ENCODE peak calls at places on chromosomes 13 and 19, in eight cellular contexts. One of them, this sample, is unnamed.

GRCh38 chr13:38763446-38764381 is 76.8 kb downstream of the FREM2 start:
- DNase-seq in colonic mucosa: no peak
- DNase-seq in A673: peak; percentile 87
- DNase-seq in bronchial epithelial cell: peak; percentile 53
- DNase-seq in left ventricle myocardium inferior: no peak
- DNase-seq in mucosa of descending colon: no peak
- DNase-seq in heart left ventricle: no peak
- DNase-seq in cardiac fibroblast: peak; percentile 56
- DNase-seq in this sample: no peak

GRCh38 chr13:111115841-111116500 is 861 bp downstream of the ARHGEF7 start:
- DNase-seq in colonic mucosa: no peak
- DNase-seq in A673: peak; percentile 5
- DNase-seq in bronchial epithelial cell: no peak
- DNase-seq in left ventricle myocardium inferior: peak; percentile 69
- DNase-seq in mucosa of descending colon: no peak
- DNase-seq in heart left ventricle: peak; percentile 73
- DNase-seq in cardiac fibroblast: peak; percentile 77
- DNase-seq in this sample: no peak

GRCh38 chr13:30170569-30170968 is 136.8 kb downstream of the KATNAL1 start:
- DNase-seq in colonic mucosa: no peak
- DNase-seq in A673: no peak
- DNase-seq in bronchial epithelial cell: no peak
- DNase-seq in left ventricle myocardium inferior: no peak
- DNase-seq in mucosa of descending colon: no peak
- DNase-seq in heart left ventricle: no peak
- DNase-seq in cardiac fibroblast: no peak
- DNase-seq in this sample: no peak

GRCh38 chr13:94925263-94925662 is 212.9 kb upstream of the SOX21 start:
- DNase-seq in colonic mucosa: no peak
- DNase-seq in A673: no peak
- DNase-seq in bronchial epithelial cell: no peak
- DNase-seq in left ventricle myocardium inferior: no peak
- DNase-seq in mucosa of descending colon: no peak
- DNase-seq in heart left ventricle: no peak
- DNase-seq in cardiac fibroblast: no peak
- DNase-seq in this sample: no peak

GRCh38 chr13:24306632-24307031 is 2.7 kb upstream of the C1QTNF9 start:
- DNase-seq in colonic mucosa: no peak
- DNase-seq in A673: no peak
- DNase-seq in bronchial epithelial cell: peak; percentile 17
- DNase-seq in left ventricle myocardium inferior: no peak
- DNase-seq in mucosa of descending colon: no peak
- DNase-seq in heart left ventricle: no peak
- DNase-seq in cardiac fibroblast: peak; percentile 35
- DNase-seq in this sample: no peak

GRCh38 chr19:4369888-4370260 is 26.5 kb downstream of the MPND start:
- DNase-seq in colonic mucosa: peak; percentile 68
- DNase-seq in A673: peak; percentile 48
- DNase-seq in bronchial epithelial cell: peak; percentile 59
- DNase-seq in left ventricle myocardium inferior: no peak
- DNase-seq in mucosa of descending colon: peak; percentile 84
- DNase-seq in heart left ventricle: peak; percentile 83
- DNase-seq in cardiac fibroblast: no peak
- DNase-seq in this sample: no peak

GRCh38 chr19:47765522-47766358 is 12.8 kb upstream of the SELENOW start:
- DNase-seq in colonic mucosa: peak; percentile 68
- DNase-seq in A673: peak; percentile 71
- DNase-seq in bronchial epithelial cell: peak; percentile 44
- DNase-seq in left ventricle myocardium inferior: peak; percentile 75
- DNase-seq in mucosa of descending colon: no peak
- DNase-seq in heart left ventricle: peak; percentile 87
- DNase-seq in cardiac fibroblast: peak; percentile 65
- DNase-seq in this sample: no peak

GRCh38 chr19:2701361-2702169 is 929 bp downstream of the GNG7 start:
- DNase-seq in colonic mucosa: no peak
- DNase-seq in A673: no peak
- DNase-seq in bronchial epithelial cell: no peak
- DNase-seq in left ventricle myocardium inferior: no peak
- DNase-seq in mucosa of descending colon: no peak
- DNase-seq in heart left ventricle: no peak
- DNase-seq in cardiac fibroblast: no peak
- DNase-seq in this sample: no peak

GRCh38 chr19:38015216-38015615 is 108.2 kb downstream of the SIPA1L3 start:
- DNase-seq in colonic mucosa: no peak
- DNase-seq in A673: no peak
- DNase-seq in bronchial epithelial cell: peak; percentile 87
- DNase-seq in left ventricle myocardium inferior: no peak
- DNase-seq in mucosa of descending colon: no peak
- DNase-seq in heart left ventricle: no peak
- DNase-seq in cardiac fibroblast: no peak
- DNase-seq in this sample: no peak

DNA sequence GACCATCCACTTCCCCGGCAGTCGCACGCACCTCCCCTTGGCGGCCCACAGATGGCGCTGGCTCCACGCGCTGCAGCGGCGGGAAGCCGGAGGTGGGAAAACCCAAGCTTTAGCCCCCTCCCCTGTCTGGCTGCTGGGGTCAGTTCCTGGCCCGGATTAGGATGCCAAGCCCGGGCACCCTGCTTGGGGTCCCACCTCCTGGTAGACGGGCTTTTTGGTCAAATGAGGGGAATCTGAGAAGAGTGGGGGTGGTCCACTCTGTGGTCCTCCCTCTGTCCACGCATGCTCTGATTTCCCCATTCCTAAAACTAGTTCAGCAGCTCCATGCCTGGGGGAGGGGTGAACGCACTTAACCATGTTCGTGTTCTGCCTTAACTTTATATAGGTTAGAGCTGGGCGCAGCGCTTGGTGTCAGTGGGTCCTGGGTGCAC is 8.1 kb upstream of the ADGRE2 start:
- DNase-seq in colonic mucosa: no peak
- DNase-seq in A673: peak; percentile 63
- DNase-seq in bronchial epithelial cell: no peak
- DNase-seq in left ventricle myocardium inferior: no peak
- DNase-seq in mucosa of descending colon: no peak
- DNase-seq in heart left ventricle: peak; percentile 71
- DNase-seq in cardiac fibroblast: no peak
- DNase-seq in this sample: peak; percentile 65
- TF ChIP-seq CTCF in colonic mucosa: peak; percentile 54
- TF ChIP-seq CTCF in A673: peak; percentile 95
- TF ChIP-seq CTCF in bronchial epithelial cell: peak; percentile 46
- TF ChIP-seq CTCF in left ventricle myocardium inferior: peak; percentile 62
- TF ChIP-seq CTCF in mucosa of descending colon: no peak
- TF ChIP-seq CTCF in heart left ventricle: peak; percentile 66
- TF ChIP-seq CTCF in cardiac fibroblast: peak; percentile 71
- TF ChIP-seq CTCF in this sample: peak; percentile 81

DNA sequence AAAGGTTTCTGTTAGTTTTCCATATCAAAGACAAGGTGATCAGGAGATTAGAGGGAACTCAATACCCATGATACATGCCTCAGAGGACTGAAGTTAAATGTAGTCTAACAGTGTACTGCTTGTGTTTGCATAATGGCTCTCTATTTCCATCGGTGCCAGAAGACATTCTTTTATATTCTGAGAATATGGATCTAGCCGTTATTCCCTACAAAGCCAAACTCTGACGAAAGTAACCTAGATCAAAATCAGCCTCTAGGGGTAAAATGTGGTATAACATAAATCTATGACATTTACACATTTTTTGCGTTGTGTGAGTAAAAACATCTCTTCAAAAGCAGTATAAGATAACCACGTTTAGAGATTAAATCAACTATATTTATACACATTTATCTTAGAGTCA is 2232.7 kb downstream of the PCDH9 start:
- DNase-seq in colonic mucosa: no peak
- DNase-seq in A673: no peak
- DNase-seq in bronchial epithelial cell: no peak
- DNase-seq in left ventricle myocardium inferior: no peak
- DNase-seq in mucosa of descending colon: no peak
- DNase-seq in heart left ventricle: no peak
- DNase-seq in cardiac fibroblast: no peak
- DNase-seq in this sample: no peak
- TF ChIP-seq CTCF in colonic mucosa: no peak
- TF ChIP-seq CTCF in A673: peak; percentile 17
- TF ChIP-seq CTCF in bronchial epithelial cell: no peak
- TF ChIP-seq CTCF in left ventricle myocardium inferior: no peak
- TF ChIP-seq CTCF in mucosa of descending colon: no peak
- TF ChIP-seq CTCF in heart left ventricle: no peak
- TF ChIP-seq CTCF in cardiac fibroblast: no peak
- TF ChIP-seq CTCF in this sample: peak; percentile 47

GRCh38 chr13:79671420-79671819 is 190.5 kb downstream of the NDFIP2 start:
- DNase-seq in colonic mucosa: no peak
- DNase-seq in A673: no peak
- DNase-seq in bronchial epithelial cell: no peak
- DNase-seq in left ventricle myocardium inferior: no peak
- DNase-seq in mucosa of descending colon: no peak
- DNase-seq in heart left ventricle: no peak
- DNase-seq in cardiac fibroblast: no peak
- DNase-seq in this sample: no peak

GRCh38 chr13:79667771-79668170 is 186.8 kb downstream of the NDFIP2 start:
- DNase-seq in colonic mucosa: no peak
- DNase-seq in A673: no peak
- DNase-seq in bronchial epithelial cell: no peak
- DNase-seq in left ventricle myocardium inferior: no peak
- DNase-seq in mucosa of descending colon: no peak
- DNase-seq in heart left ventricle: no peak
- DNase-seq in cardiac fibroblast: no peak
- DNase-seq in this sample: no peak

GRCh38 chr13:79663977-79664636 is 183.2 kb downstream of the NDFIP2 start:
- DNase-seq in colonic mucosa: no peak
- DNase-seq in A673: no peak
- DNase-seq in bronchial epithelial cell: no peak
- DNase-seq in left ventricle myocardium inferior: no peak
- DNase-seq in mucosa of descending colon: no peak
- DNase-seq in heart left ventricle: no peak
- DNase-seq in cardiac fibroblast: no peak
- DNase-seq in this sample: no peak

GRCh38 chr13:79663420-79663819 is 182.5 kb downstream of the NDFIP2 start:
- DNase-seq in colonic mucosa: no peak
- DNase-seq in A673: no peak
- DNase-seq in bronchial epithelial cell: no peak
- DNase-seq in left ventricle myocardium inferior: no peak
- DNase-seq in mucosa of descending colon: no peak
- DNase-seq in heart left ventricle: no peak
- DNase-seq in cardiac fibroblast: no peak
- DNase-seq in this sample: no peak

DNA sequence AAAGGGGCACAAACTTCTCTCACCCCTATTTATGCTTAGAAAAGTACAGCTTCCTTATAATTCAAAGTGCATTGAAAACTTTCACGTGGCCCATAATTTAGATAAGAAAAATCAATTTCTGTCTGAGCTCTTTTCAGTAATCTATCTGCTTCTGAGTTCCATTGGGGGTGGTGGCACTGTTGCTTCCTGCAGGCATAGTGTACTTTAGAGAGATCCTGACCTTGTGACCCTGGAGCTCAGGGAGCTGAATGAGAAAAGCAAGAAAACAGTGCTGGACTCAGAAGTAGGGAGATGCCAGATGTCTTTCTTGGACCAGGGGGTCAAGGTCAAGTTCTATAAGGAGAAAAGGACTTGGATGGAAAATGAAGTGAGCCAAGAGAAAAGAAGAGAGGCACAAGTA is 187.4 kb downstream of the NDFIP2 start:
- DNase-seq in colonic mucosa: no peak
- DNase-seq in A673: no peak
- DNase-seq in bronchial epithelial cell: no peak
- DNase-seq in left ventricle myocardium inferior: no peak
- DNase-seq in mucosa of descending colon: no peak
- DNase-seq in heart left ventricle: no peak
- DNase-seq in cardiac fibroblast: no peak
- DNase-seq in this sample: no peak
- TF ChIP-seq CTCF in colonic mucosa: no peak
- TF ChIP-seq CTCF in A673: no peak
- TF ChIP-seq CTCF in bronchial epithelial cell: no peak
- TF ChIP-seq CTCF in left ventricle myocardium inferior: no peak
- TF ChIP-seq CTCF in mucosa of descending colon: no peak
- TF ChIP-seq CTCF in heart left ventricle: no peak
- TF ChIP-seq CTCF in cardiac fibroblast: no peak
- TF ChIP-seq CTCF in this sample: no peak

GRCh38 chr19:8505680-8506401 is 3.4 kb upstream of the PRAM1 start:
- DNase-seq in colonic mucosa: peak; percentile 85
- DNase-seq in A673: peak; percentile 85
- DNase-seq in bronchial epithelial cell: peak; percentile 41
- DNase-seq in left ventricle myocardium inferior: peak; percentile 85
- DNase-seq in mucosa of descending colon: peak; percentile 79
- DNase-seq in heart left ventricle: peak; percentile 90
- DNase-seq in cardiac fibroblast: peak; percentile 69
- DNase-seq in this sample: peak; percentile 89
- TF ChIP-seq CTCF in colonic mucosa: peak; percentile 70
- TF ChIP-seq CTCF in A673: peak; percentile 90
- TF ChIP-seq CTCF in bronchial epithelial cell: peak; percentile 91
- TF ChIP-seq CTCF in left ventricle myocardium inferior: peak; percentile 92
- TF ChIP-seq CTCF in mucosa of descending colon: peak; percentile 75
- TF ChIP-seq CTCF in heart left ventricle: peak; percentile 92
- TF ChIP-seq CTCF in cardiac fibroblast: peak; percentile 86
- TF ChIP-seq CTCF in this sample: peak; percentile 94

DNA sequence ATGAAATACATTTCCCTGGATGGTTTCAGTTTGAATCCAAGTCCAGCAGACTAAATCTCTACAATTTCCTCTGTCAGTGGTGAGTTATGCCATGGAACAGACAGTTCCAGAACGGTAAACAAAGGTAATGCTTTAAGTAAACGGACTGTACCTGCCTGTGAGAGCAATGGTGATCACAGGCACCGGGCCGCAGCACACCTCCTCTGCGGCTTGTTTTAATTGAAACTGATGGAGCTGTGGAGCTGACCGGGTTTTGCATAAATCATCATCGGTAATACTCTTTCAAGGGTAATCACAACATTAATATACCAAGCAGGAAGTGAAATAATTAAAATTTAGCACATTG is 517.7 kb downstream of the RFC3 start:
- DNase-seq in colonic mucosa: no peak
- DNase-seq in A673: no peak
- DNase-seq in bronchial epithelial cell: no peak
- DNase-seq in left ventricle myocardium inferior: no peak
- DNase-seq in mucosa of descending colon: no peak
- DNase-seq in heart left ventricle: no peak
- DNase-seq in cardiac fibroblast: no peak
- DNase-seq in this sample: no peak
- TF ChIP-seq CTCF in colonic mucosa: no peak
- TF ChIP-seq CTCF in A673: no peak
- TF ChIP-seq CTCF in bronchial epithelial cell: no peak
- TF ChIP-seq CTCF in left ventricle myocardium inferior: no peak
- TF ChIP-seq CTCF in mucosa of descending colon: no peak
- TF ChIP-seq CTCF in heart left ventricle: no peak
- TF ChIP-seq CTCF in cardiac fibroblast: no peak
- TF ChIP-seq CTCF in this sample: no peak

GRCh38 chr13:113122571-113123225 is at the start of gene F10:
- DNase-seq in colonic mucosa: peak; percentile 81
- DNase-seq in A673: no peak
- DNase-seq in bronchial epithelial cell: no peak
- DNase-seq in left ventricle myocardium inferior: peak; percentile 70
- DNase-seq in mucosa of descending colon: peak; percentile 79
- DNase-seq in heart left ventricle: peak; percentile 81
- DNase-seq in cardiac fibroblast: peak; percentile 65
- DNase-seq in this sample: peak; percentile 74
- TF ChIP-seq CTCF in colonic mucosa: no peak
- TF ChIP-seq CTCF in A673: no peak
- TF ChIP-seq CTCF in bronchial epithelial cell: no peak
- TF ChIP-seq CTCF in left ventricle myocardium inferior: peak; percentile 34
- TF ChIP-seq CTCF in mucosa of descending colon: no peak
- TF ChIP-seq CTCF in heart left ventricle: no peak
- TF ChIP-seq CTCF in cardiac fibroblast: peak; percentile 5
- TF ChIP-seq CTCF in this sample: peak; percentile 38